ENCODE peak calls at places on chromosomes 12 and 14, in six cellular contexts. One of them, this sample, is unnamed.

GRCh38 chr14:89992273-89992672 is 36.5 kb downstream of the TDP1 start:
- DNase-seq in germinal center: no peak
- DNase-seq in MCF 10A: no peak
- DNase-seq in C1 segment of cervical spinal cord: no peak
- DNase-seq in HuH-7: no peak
- DNase-seq in astrocyte of the cerebellum: no peak
- DNase-seq in this sample: no peak

GRCh38 chr12:116601933-116602809 is 43.0 kb downstream of the MAP1LC3B2 start:
- DNase-seq in germinal center: no peak
- DNase-seq in MCF 10A: no peak
- DNase-seq in C1 segment of cervical spinal cord: no peak
- DNase-seq in HuH-7: no peak
- DNase-seq in astrocyte of the cerebellum: no peak
- DNase-seq in this sample: no peak

GRCh38 chr12:104049278-104050257 is at the start of gene GLT8D2:
- DNase-seq in germinal center: no peak
- DNase-seq in MCF 10A: peak; percentile 52
- DNase-seq in C1 segment of cervical spinal cord: no peak
- DNase-seq in HuH-7: no peak
- DNase-seq in astrocyte of the cerebellum: peak; percentile 44
- DNase-seq in this sample: peak; percentile 72

GRCh38 chr12:56687225-56688128 is 607 bp downstream of the PTGES3 start:
- DNase-seq in germinal center: peak; percentile 51
- DNase-seq in MCF 10A: peak; percentile 53
- DNase-seq in C1 segment of cervical spinal cord: peak; percentile 63
- DNase-seq in HuH-7: peak; percentile 18
- DNase-seq in astrocyte of the cerebellum: no peak
- DNase-seq in this sample: no peak

GRCh38 chr12:67370979-67371378 is 101.8 kb downstream of the CAND1 start:
- DNase-seq in germinal center: no peak
- DNase-seq in MCF 10A: no peak
- DNase-seq in C1 segment of cervical spinal cord: no peak
- DNase-seq in HuH-7: no peak
- DNase-seq in astrocyte of the cerebellum: no peak
- DNase-seq in this sample: no peak

GRCh38 chr12:110677206-110677911 is 11.6 kb downstream of the HVCN1 start:
- DNase-seq in germinal center: peak; percentile 76
- DNase-seq in MCF 10A: no peak
- DNase-seq in C1 segment of cervical spinal cord: no peak
- DNase-seq in HuH-7: no peak
- DNase-seq in astrocyte of the cerebellum: peak; percentile 6
- DNase-seq in this sample: peak; percentile 47

GRCh38 chr12:45336762-45337596 is 121.1 kb downstream of the ANO6 start:
- DNase-seq in germinal center: no peak
- DNase-seq in MCF 10A: peak; percentile 63
- DNase-seq in C1 segment of cervical spinal cord: no peak
- DNase-seq in HuH-7: no peak
- DNase-seq in astrocyte of the cerebellum: peak; percentile 53
- DNase-seq in this sample: peak; percentile 67

GRCh38 chr12:3820122-3820521 is 53.1 kb downstream of the PARP11 start:
- DNase-seq in germinal center: no peak
- DNase-seq in MCF 10A: peak; percentile 20
- DNase-seq in C1 segment of cervical spinal cord: no peak
- DNase-seq in HuH-7: no peak
- DNase-seq in astrocyte of the cerebellum: no peak
- DNase-seq in this sample: no peak

GRCh38 chr14:30641207-30641606 is 19.1 kb downstream of the SCFD1 start:
- DNase-seq in germinal center: no peak
- DNase-seq in MCF 10A: no peak
- DNase-seq in C1 segment of cervical spinal cord: no peak
- DNase-seq in HuH-7: peak; percentile 48
- DNase-seq in astrocyte of the cerebellum: no peak
- DNase-seq in this sample: no peak

GRCh38 chr12:82688035-82688501 is 1.4 kb downstream of the TMTC2 start:
- DNase-seq in germinal center: no peak
- DNase-seq in MCF 10A: peak; percentile 16
- DNase-seq in C1 segment of cervical spinal cord: no peak
- DNase-seq in HuH-7: no peak
- DNase-seq in astrocyte of the cerebellum: no peak
- DNase-seq in this sample: no peak

GRCh38 chr14:101072070-101072469 is 168.5 kb upstream of the RTL1 start:
- DNase-seq in germinal center: no peak
- DNase-seq in MCF 10A: no peak
- DNase-seq in C1 segment of cervical spinal cord: no peak
- DNase-seq in HuH-7: no peak
- DNase-seq in astrocyte of the cerebellum: no peak
- DNase-seq in this sample: no peak

GRCh38 chr12:18905134-18905533 is 167.2 kb downstream of the CAPZA3 start:
- DNase-seq in germinal center: no peak
- DNase-seq in MCF 10A: no peak
- DNase-seq in C1 segment of cervical spinal cord: no peak
- DNase-seq in HuH-7: peak; percentile 26
- DNase-seq in astrocyte of the cerebellum: no peak
- DNase-seq in this sample: no peak

GRCh38 chr14:37869633-37870032 is 274.2 kb downstream of the TTC6 start:
- DNase-seq in germinal center: no peak
- DNase-seq in MCF 10A: no peak
- DNase-seq in C1 segment of cervical spinal cord: no peak
- DNase-seq in HuH-7: no peak
- DNase-seq in astrocyte of the cerebellum: no peak
- DNase-seq in this sample: no peak

GRCh38 chr14:99732436-99733220 is 48.5 kb downstream of the CYP46A1 start:
- DNase-seq in germinal center: no peak
- DNase-seq in MCF 10A: no peak
- DNase-seq in C1 segment of cervical spinal cord: no peak
- DNase-seq in HuH-7: no peak
- DNase-seq in astrocyte of the cerebellum: no peak
- DNase-seq in this sample: no peak

GRCh38 chr12:112837629-112838191 is 46.2 kb downstream of the RPH3A start:
- DNase-seq in germinal center: no peak
- DNase-seq in MCF 10A: peak; percentile 38
- DNase-seq in C1 segment of cervical spinal cord: no peak
- DNase-seq in HuH-7: no peak
- DNase-seq in astrocyte of the cerebellum: no peak
- DNase-seq in this sample: no peak

GRCh38 chr12:1840981-1841425 is 20.6 kb downstream of the LRTM2 start:
- DNase-seq in germinal center: no peak
- DNase-seq in MCF 10A: no peak
- DNase-seq in C1 segment of cervical spinal cord: no peak
- DNase-seq in HuH-7: no peak
- DNase-seq in astrocyte of the cerebellum: no peak
- DNase-seq in this sample: no peak

GRCh38 chr12:112218150-112218549 is 92.8 kb downstream of the TRAFD1 start:
- DNase-seq in germinal center: no peak
- DNase-seq in MCF 10A: no peak
- DNase-seq in C1 segment of cervical spinal cord: no peak
- DNase-seq in HuH-7: no peak
- DNase-seq in astrocyte of the cerebellum: no peak
- DNase-seq in this sample: no peak

GRCh38 chr12:80565276-80565675 is 121.2 kb downstream of the PTPRQ start:
- DNase-seq in germinal center: peak; percentile 33
- DNase-seq in MCF 10A: no peak
- DNase-seq in C1 segment of cervical spinal cord: no peak
- DNase-seq in HuH-7: no peak
- DNase-seq in astrocyte of the cerebellum: no peak
- DNase-seq in this sample: peak; percentile 16

GRCh38 chr12:123807670-123808069 is 45.6 kb downstream of the DNAH10 start:
- DNase-seq in germinal center: no peak
- DNase-seq in MCF 10A: no peak
- DNase-seq in C1 segment of cervical spinal cord: no peak
- DNase-seq in HuH-7: no peak
- DNase-seq in astrocyte of the cerebellum: no peak
- DNase-seq in this sample: no peak

GRCh38 chr14:88605594-88605993 is 42.8 kb downstream of the ZC3H14 start:
- DNase-seq in germinal center: no peak
- DNase-seq in MCF 10A: no peak
- DNase-seq in C1 segment of cervical spinal cord: no peak
- DNase-seq in HuH-7: no peak
- DNase-seq in astrocyte of the cerebellum: no peak
- DNase-seq in this sample: no peak

GRCh38 chr14:35335388-35336092 is 43.4 kb downstream of the PSMA6 start:
- DNase-seq in germinal center: no peak
- DNase-seq in MCF 10A: peak; percentile 93
- DNase-seq in C1 segment of cervical spinal cord: no peak
- DNase-seq in HuH-7: no peak
- DNase-seq in astrocyte of the cerebellum: no peak
- DNase-seq in this sample: no peak

GRCh38 chr12:56434828-56435227 is 14.4 kb downstream of the TIMELESS start:
- DNase-seq in germinal center: no peak
- DNase-seq in MCF 10A: no peak
- DNase-seq in C1 segment of cervical spinal cord: no peak
- DNase-seq in HuH-7: no peak
- DNase-seq in astrocyte of the cerebellum: no peak
- DNase-seq in this sample: no peak

GRCh38 chr12:58938440-58938839 is 18.1 kb upstream of the LRIG3 start:
- DNase-seq in germinal center: no peak
- DNase-seq in MCF 10A: no peak
- DNase-seq in C1 segment of cervical spinal cord: no peak
- DNase-seq in HuH-7: no peak
- DNase-seq in astrocyte of the cerebellum: no peak
- DNase-seq in this sample: no peak

GRCh38 chr12:24864796-24865125 is 84.1 kb downstream of the BCAT1 start:
- DNase-seq in germinal center: no peak
- DNase-seq in MCF 10A: no peak
- DNase-seq in C1 segment of cervical spinal cord: no peak
- DNase-seq in HuH-7: no peak
- DNase-seq in astrocyte of the cerebellum: peak; percentile 40
- DNase-seq in this sample: no peak

GRCh38 chr14:61493239-61493638 is 171.9 kb downstream of the PRKCH start:
- DNase-seq in germinal center: no peak
- DNase-seq in MCF 10A: peak; percentile 75
- DNase-seq in C1 segment of cervical spinal cord: no peak
- DNase-seq in HuH-7: no peak
- DNase-seq in astrocyte of the cerebellum: peak; percentile 92
- DNase-seq in this sample: no peak

GRCh38 chr14:22526744-22527143 is 62.3 kb downstream of the DAD1 start:
- DNase-seq in germinal center: no peak
- DNase-seq in MCF 10A: no peak
- DNase-seq in C1 segment of cervical spinal cord: no peak
- DNase-seq in HuH-7: no peak
- DNase-seq in astrocyte of the cerebellum: no peak
- DNase-seq in this sample: no peak

GRCh38 chr14:23076785-23077408 is 18.0 kb downstream of the ACIN1 start:
- DNase-seq in germinal center: no peak
- DNase-seq in MCF 10A: peak; percentile 48
- DNase-seq in C1 segment of cervical spinal cord: no peak
- DNase-seq in HuH-7: no peak
- DNase-seq in astrocyte of the cerebellum: no peak
- DNase-seq in this sample: no peak

GRCh38 chr14:55122441-55122986 is 6.5 kb upstream of the LGALS3 start:
- DNase-seq in germinal center: no peak
- DNase-seq in MCF 10A: peak; percentile 40
- DNase-seq in C1 segment of cervical spinal cord: no peak
- DNase-seq in HuH-7: peak; percentile 54
- DNase-seq in astrocyte of the cerebellum: no peak
- DNase-seq in this sample: no peak

This sample was measured in brain pericyte.